ENCODE peak calls at places on chromosomes 4 and X, in nine cellular contexts. U is COR-L47, Q is activated T-helper 1 cell treated with Interleukin-2 at 50 U/mL for 16 hours, M is omental fat pad, D is psoas muscle, O is NCI-H1694, A is HFF-Myc, L is progenitor cell of endocrine pancreas, N is SW480. P is an unnamed sample.

GRCh38 chr4:77599378-77599777 is 6.2 kb upstream of the CXCL13 start:
- DNase-seq in U (no peak), N (peak), L (no peak), Q (no peak), M (no peak), A (no peak), O (peak), D (no peak), P (no peak)

GRCh38 chrX:66074920-66075879 is 35.3 kb upstream of the VSIG4 start:
- DNase-seq in D (peak), M (no peak), L (no peak), Q (peak), U (no peak), N (no peak), A (no peak), O (no peak), P (peak)

GRCh38 chr4:1899149-1900086 is 28.2 kb downstream of the NSD2 start:
- DNase-seq in A (peak), M (peak), O (peak), N (peak), L (peak), U (peak), D (peak), Q (peak), P (peak)

GRCh38 chrX:42093756-42094155 is 170.4 kb upstream of the CASK start:
- DNase-seq in O (no peak), D (no peak), M (no peak), N (no peak), U (no peak), L (no peak), Q (no peak), A (no peak), P (no peak)

GRCh38 chr4:80206541-80207171 is 9.4 kb downstream of the PRDM8 start:
- DNase-seq in L (no peak), M (no peak), U (no peak), D (peak), N (no peak), A (no peak), O (no peak), Q (no peak), P (no peak)

GRCh38 chr4:17528526-17529165 is 13.7 kb downstream of the CLRN2 start:
- DNase-seq in O (no peak), A (no peak), M (no peak), U (no peak), Q (no peak), D (no peak), N (no peak), L (no peak), P (no peak)

GRCh38 chrX:46117234-46117633 is 428.0 kb downstream of the ZNF674 start:
- DNase-seq in L (no peak), N (no peak), D (no peak), M (no peak), O (no peak), U (no peak), A (no peak), Q (no peak), P (no peak)

GRCh38 chr4:176034498-176034897 is 31.1 kb upstream of the WDR17 start:
- DNase-seq in L (no peak), U (peak), D (no peak), M (no peak), N (peak), Q (no peak), A (peak), O (no peak), P (no peak)

GRCh38 chr4:167119392-167119791 is 114.9 kb downstream of the SPOCK3 start:
- DNase-seq in U (no peak), D (no peak), A (no peak), N (no peak), O (no peak), M (no peak), L (no peak), Q (no peak), P (no peak)

GRCh38 chr4:160233141-160233540 is 1130.3 kb downstream of the RAPGEF2 start:
- DNase-seq in Q (no peak), N (no peak), U (no peak), D (no peak), A (no peak), M (no peak), O (no peak), L (no peak), P (no peak)

GRCh38 chrX:45506149-45506768 is 305.6 kb upstream of the DIPK2B start:
- DNase-seq in D (no peak), M (no peak), A (no peak), L (no peak), O (no peak), N (no peak), Q (no peak), U (no peak), P (no peak)

GRCh38 chrX:48958635-48959094 is 1.3 kb upstream of the OTUD5 start:
- DNase-seq in M (no peak), O (no peak), L (no peak), N (peak), D (peak), Q (no peak), A (no peak), U (peak), P (no peak)

GRCh38 chr4:89438102-89438831 is 130.7 kb upstream of the GPRIN3 start:
- DNase-seq in U (no peak), O (no peak), Q (peak), M (no peak), N (peak), L (peak), A (peak), D (no peak), P (peak)

GRCh38 chr4:31146366-31146765 is 426.2 kb downstream of the PCDH7 start:
- DNase-seq in N (peak), U (no peak), D (no peak), O (no peak), M (no peak), A (no peak), L (no peak), Q (no peak), P (no peak)

GRCh38 chr4:48967626-48968025 is 18.4 kb upstream of the CWH43 start:
- DNase-seq in O (no peak), L (no peak), A (no peak), U (no peak), N (no peak), D (no peak), M (no peak), Q (no peak), P (no peak)

GRCh38 chr4:125313989-125314602 is 659 bp upstream of the FAT4 start:
- DNase-seq in D (no peak), Q (no peak), O (no peak), M (no peak), U (no peak), N (no peak), L (no peak), A (no peak), P (no peak)

GRCh38 chrX:150544222-150544787 is 24.1 kb upstream of the MTM1 start:
- DNase-seq in D (no peak), N (peak), Q (no peak), L (no peak), U (no peak), O (no peak), A (no peak), M (no peak), P (no peak)

GRCh38 chrX:131626681-131627296 is 82.9 kb downstream of the OR13H1 start:
- DNase-seq in O (no peak), D (no peak), Q (no peak), U (no peak), M (no peak), N (peak), L (no peak), A (no peak), P (no peak)

GRCh38 chrX:68686684-68687045 is 39.2 kb downstream of the STARD8 start:
- DNase-seq in O (no peak), D (peak), N (peak), A (no peak), Q (no peak), M (no peak), U (no peak), L (no peak), P (no peak)

GRCh38 chrX:54745676-54746075 is 52.4 kb downstream of the ITIH6 start:
- DNase-seq in N (no peak), L (no peak), A (no peak), M (no peak), Q (no peak), O (no peak), U (no peak), D (no peak), P (no peak)

GRCh38 chr4:107125496-107125895 is 89.4 kb upstream of the DKK2 start:
- DNase-seq in O (no peak), N (no peak), L (no peak), M (no peak), D (no peak), Q (no peak), A (no peak), U (no peak), P (no peak)

GRCh38 chrX:43349363-43349762 is 306.7 kb upstream of the MAOA start:
- DNase-seq in O (peak), U (no peak), M (no peak), Q (no peak), A (no peak), L (no peak), N (peak), D (no peak), P (peak)

GRCh38 chr4:3219761-3220481 is 29.0 kb upstream of the MSANTD1 start:
- DNase-seq in D (peak), A (no peak), L (no peak), O (no peak), U (no peak), M (no peak), N (no peak), Q (no peak), P (no peak)